ENCODE peak calls at places on chromosomes 13 and 19, in six cellular contexts. U, J, N, A, S and P are unnamed samples.

GRCh38 chr19:15297416-15298224 is 34.7 kb downstream of the BRD4 start:
- DNase-seq in U (no peak), J (no peak), N (peak), A (no peak), S (no peak), P (no peak)

GRCh38 chr13:114309806-114310410 is 4.4 kb upstream of the CHAMP1 start:
- DNase-seq in U (peak), J (no peak), N (no peak), A (no peak), S (no peak), P (no peak)

GRCh38 chr13:43908156-43909126 is 28.7 kb downstream of the LACC1 start:
- DNase-seq in U (peak), J (no peak), N (peak), A (no peak), S (peak), P (no peak)

GRCh38 chr19:45577111-45577905 is 7.3 kb downstream of the OPA3 start:
- DNase-seq in U (no peak), J (no peak), N (peak), A (peak), S (no peak), P (no peak)

GRCh38 chr19:14103310-14103709 is 12.8 kb upstream of the SAMD1 start:
- DNase-seq in U (no peak), J (no peak), N (no peak), A (no peak), S (no peak), P (no peak)

GRCh38 chr19:47670736-47671135 is 42.5 kb upstream of the EHD2 start:
- DNase-seq in U (no peak), J (no peak), N (no peak), A (no peak), S (no peak), P (no peak)

GRCh38 chr13:28257305-28257704 is 119.0 kb downstream of the PAN3 start:
- DNase-seq in U (no peak), J (no peak), N (no peak), A (no peak), S (no peak), P (no peak)

GRCh38 chr13:90918551-90918950 is 428.9 kb upstream of the MIR17HG start:
- DNase-seq in U (no peak), J (no peak), N (peak), A (no peak), S (no peak), P (no peak)

GRCh38 chr19:9054768-9055167 is 32.1 kb upstream of the OR1M1 start:
- DNase-seq in U (peak), J (no peak), N (no peak), A (peak), S (no peak), P (no peak)

GRCh38 chr19:38394488-38394887 is 6.0 kb downstream of the SPRED3 start:
- DNase-seq in U (peak), J (no peak), N (no peak), A (no peak), S (peak), P (peak)

GRCh38 chr19:2055871-2056809 is 5.1 kb upstream of the MKNK2 start:
- DNase-seq in U (no peak), J (no peak), N (peak), A (peak), S (no peak), P (no peak)

GRCh38 chr13:113086031-113086750 is 19.4 kb upstream of the F7 start:
- DNase-seq in U (peak), J (peak), N (peak), A (no peak), S (no peak), P (no peak)

GRCh38 chr13:106284358-106284757 is 251.1 kb downstream of the EFNB2 start:
- DNase-seq in U (no peak), J (no peak), N (peak), A (no peak), S (no peak), P (no peak)

GRCh38 chr13:26254583-26255102 is 714 bp downstream of the CDK8 start:
- DNase-seq in U (peak), J (peak), N (peak), A (peak), S (peak), P (peak)

GRCh38 chr13:107721436-107721835 is 493.9 kb downstream of the LIG4 start:
- DNase-seq in U (no peak), J (no peak), N (no peak), A (no peak), S (no peak), P (no peak)

DNA sequence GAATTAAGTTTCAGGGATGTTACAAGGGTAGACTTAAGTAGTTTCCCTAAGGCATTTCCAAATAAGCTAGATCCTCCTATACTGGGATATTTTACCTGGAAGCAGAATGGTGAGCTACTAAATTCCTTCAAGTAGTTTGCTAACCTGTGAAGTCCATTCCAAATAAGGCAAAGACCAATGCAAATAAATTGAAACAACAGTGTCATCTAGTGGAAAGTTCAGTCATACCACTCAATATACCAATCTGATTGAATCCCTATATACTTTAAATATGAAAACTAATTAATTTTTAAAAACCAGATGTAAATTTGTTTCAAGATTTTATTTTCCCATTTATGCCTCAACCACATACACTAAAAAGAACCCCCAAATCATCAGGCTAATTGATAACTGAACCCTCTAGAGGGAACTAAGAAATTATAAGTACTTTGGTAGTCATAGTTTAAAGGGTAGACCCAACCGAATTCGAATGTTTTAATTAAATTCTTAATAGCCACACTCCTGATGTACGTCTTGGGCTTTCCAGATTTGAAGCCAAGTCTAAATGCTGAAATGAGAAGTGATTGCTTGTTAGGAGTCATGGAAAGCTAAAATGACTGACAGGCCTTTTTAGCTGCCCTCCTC is 223.7 kb downstream of the TBC1D4 start:
- DNase-seq in U (peak), J (no peak), N (peak), A (no peak), S (no peak), P (no peak)
- TF ChIP-seq CTCF in U (peak), J (peak), N (peak), A (peak), S (peak), P (peak)

DNA sequence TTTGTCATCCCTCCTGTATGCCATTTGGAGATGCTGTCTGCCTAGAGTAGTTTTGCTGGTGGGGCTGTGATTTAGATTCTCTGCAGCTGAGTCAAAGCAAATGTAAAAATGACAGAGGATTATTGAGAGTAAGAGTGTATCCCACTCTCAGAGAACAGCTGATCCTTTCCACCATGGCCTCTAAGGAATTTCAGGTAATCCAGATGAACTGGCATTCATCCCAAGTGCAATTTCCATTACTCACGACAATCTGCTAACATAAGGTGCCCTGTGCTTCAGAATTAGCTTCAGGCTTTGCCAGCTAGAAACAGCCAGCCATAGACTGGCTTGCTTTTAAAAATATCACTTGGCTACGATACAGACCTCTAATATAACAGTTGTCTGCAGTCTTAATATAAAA is 16.9 kb downstream of the PABPC3 start:
- DNase-seq in U (no peak), J (no peak), N (no peak), A (no peak), S (no peak), P (no peak)
- TF ChIP-seq CTCF in U (no peak), J (no peak), N (no peak), A (no peak), S (no peak), P (no peak)

GRCh38 chr13:62387642-62388041 is 972.0 kb upstream of the PCDH20 start:
- DNase-seq in U (peak), J (no peak), N (peak), A (no peak), S (no peak), P (no peak)
- TF ChIP-seq CTCF in U (peak), J (no peak), N (peak), A (no peak), S (peak), P (peak)

DNA sequence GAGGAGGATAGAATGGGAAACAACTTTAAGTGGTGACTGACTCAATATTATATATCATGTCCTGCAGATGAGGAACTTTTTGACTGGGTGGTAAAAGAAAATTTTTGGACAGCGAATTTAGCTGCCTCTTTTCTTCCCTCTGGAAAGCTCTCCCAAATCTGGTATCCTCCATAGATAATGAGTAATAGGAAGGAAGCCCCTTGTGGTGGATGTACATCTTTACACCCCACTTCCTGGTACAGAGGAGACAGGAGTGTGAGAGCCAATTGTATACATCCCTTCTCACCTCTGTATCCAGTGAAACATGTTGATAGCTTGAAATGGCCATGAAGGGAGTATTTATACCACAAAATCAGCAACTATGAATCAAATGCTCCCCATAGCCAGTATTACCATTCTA is 17.2 kb upstream of the TDRD3 start:
- DNase-seq in U (peak), J (no peak), N (no peak), A (no peak), S (no peak), P (no peak)
- TF ChIP-seq CTCF in U (peak), J (no peak), N (no peak), A (no peak), S (peak), P (no peak)

DNA sequence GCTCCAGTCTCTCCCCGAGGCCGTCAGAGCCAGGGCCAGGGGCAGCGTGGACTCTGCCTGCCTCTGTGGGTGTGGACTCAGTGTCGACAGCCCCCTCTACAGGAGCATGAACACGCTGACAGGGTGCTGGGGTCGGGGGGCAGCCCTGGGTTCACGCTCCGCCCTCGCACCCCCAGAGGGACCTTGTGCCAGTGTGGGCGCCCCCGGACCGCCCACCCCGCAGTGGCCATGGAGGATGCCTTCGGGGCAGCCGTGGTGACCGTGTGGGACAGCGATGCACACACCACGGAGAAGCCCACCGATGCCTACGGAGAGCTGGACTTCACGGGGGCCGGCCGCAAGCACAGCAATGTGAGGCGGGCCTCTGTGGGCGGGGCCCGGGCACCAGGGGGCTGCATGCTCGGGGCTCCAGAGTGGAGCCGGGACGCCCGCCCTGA is 8.3 kb downstream of the TRPM4 start:
- DNase-seq in U (no peak), J (no peak), N (no peak), A (no peak), S (no peak), P (no peak)
- TF ChIP-seq CTCF in U (peak), J (no peak), N (no peak), A (no peak), S (no peak), P (no peak)

DNA sequence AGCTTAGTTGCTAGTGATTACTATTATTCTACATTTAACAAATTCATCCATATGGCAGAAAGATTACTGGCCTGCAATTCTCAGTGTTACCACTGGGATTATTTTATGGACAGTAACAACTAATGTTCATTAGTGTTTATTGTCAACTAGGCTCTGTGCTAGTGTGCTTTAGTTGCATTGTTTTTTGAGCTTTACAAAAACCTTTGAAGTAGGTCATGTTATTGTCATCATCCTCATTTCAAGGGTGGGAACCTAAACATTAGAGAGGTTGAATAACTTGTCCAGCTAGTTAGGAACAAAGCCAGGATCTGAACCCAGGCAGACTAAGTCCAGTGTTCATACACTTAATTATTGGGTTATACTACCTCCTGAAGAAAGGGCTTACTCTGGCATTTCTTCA is 27.8 kb upstream of the TDRD3 start:
- DNase-seq in U (no peak), J (no peak), N (peak), A (no peak), S (no peak), P (no peak)
- TF ChIP-seq CTCF in U (peak), J (peak), N (peak), A (no peak), S (peak), P (no peak)

DNA sequence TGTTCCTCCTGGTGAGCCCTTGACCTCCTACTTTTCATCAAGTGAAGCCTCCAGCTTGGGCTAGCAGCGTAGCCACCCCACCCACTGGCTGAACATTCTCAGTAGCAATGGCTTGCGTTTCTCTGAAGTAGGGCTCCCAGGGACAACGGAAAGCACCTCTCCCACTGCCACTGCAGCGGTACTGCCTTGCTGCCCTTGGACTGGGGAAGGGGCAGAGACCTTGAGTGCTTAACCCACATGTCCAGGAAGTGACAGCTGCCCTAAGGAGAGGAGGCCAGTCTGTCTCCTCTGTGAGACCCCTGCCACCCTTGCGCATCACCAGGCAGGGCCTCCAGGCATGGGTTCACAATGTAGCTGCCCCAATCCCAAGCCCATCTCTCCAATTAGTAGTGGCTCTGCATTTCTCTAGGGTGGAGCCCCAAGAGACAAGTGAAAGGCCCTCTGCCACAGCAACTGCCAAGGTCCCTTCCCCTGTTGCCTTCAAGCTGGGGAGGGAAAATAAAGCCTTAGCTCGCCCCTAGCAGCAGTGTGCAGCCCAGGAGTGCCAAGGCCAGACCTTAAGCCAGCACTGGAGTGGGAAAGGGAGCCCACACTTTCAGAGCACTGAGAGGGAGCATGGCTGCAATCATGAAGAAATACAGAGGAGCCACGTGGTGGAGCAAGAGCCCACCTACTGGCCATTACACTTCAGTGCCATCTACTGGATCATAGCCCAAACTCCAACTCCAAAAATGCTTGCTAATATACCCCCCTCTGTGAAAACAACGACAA is 175.9 kb upstream of the TRPC4 start:
- DNase-seq in U (peak), J (no peak), N (peak), A (no peak), S (no peak), P (no peak)
- TF ChIP-seq CTCF in U (peak), J (no peak), N (peak), A (no peak), S (peak), P (peak)

DNA sequence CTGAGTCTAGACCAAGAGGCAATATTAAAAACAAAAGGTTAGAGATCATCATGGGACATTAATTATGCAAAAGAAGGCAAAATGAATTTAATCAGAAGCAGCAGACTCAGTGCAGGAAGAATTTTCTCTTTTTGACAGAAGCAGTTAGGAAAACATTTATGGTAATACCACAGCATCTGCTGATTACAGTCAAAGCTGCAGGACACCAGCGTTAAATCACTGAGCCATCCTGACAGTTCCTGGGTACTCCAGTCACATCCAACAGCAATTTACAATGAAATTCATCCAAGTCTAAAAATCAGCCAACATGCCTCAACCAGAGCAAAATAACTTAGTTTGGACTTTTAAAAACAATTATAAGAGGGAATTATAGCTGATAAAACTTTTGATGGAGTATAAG is 476.7 kb downstream of the DIAPH3 start:
- DNase-seq in U (no peak), J (no peak), N (no peak), A (no peak), S (no peak), P (no peak)
- TF ChIP-seq CTCF in U (no peak), J (no peak), N (no peak), A (no peak), S (no peak), P (no peak)

GRCh38 chr19:56836059-56836458 is 4.5 kb downstream of the PEG3 start:
- DNase-seq in U (no peak), J (no peak), N (no peak), A (no peak), S (no peak), P (no peak)

GRCh38 chr19:56837892-56838679 is 2.4 kb downstream of the PEG3 start:
- DNase-seq in U (no peak), J (peak), N (no peak), A (peak), S (no peak), P (no peak)

GRCh38 chr19:56838680-56838929 is 1.9 kb downstream of the PEG3 start:
- DNase-seq in U (no peak), J (no peak), N (no peak), A (no peak), S (no peak), P (no peak)

GRCh38 chr19:56837004-56837403 is 3.5 kb downstream of the PEG3 start:
- DNase-seq in U (no peak), J (no peak), N (no peak), A (no peak), S (no peak), P (no peak)

DNA sequence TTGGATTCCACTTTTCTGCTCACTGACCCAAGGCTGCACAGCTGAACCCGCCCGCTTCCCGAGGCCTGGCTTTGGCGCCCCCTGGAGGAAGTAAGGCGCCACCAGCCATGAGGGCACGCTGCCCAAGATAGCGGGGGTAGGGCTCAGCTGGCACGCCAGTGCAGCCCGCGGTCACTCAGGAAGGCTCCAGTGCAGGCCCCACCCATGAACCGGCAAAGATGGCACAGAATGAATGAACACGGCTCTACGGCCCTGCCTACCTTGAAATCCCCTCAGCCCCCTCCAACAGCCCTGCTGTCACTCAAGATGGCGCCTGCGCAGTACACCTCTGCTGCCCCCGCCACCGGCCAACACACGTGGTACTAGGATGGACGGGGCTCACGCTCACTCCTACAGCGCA is 3.0 kb downstream of the PEG3 start:
- DNase-seq in U (no peak), J (peak), N (no peak), A (peak), S (no peak), P (no peak)
- TF ChIP-seq CTCF in U (no peak), J (peak), N (no peak), A (peak), S (no peak), P (no peak)